ENCODE peak calls at places on chromosomes 6 and 20, in ten cellular contexts. P is NCI-H524; W is tibial nerve; O is CD4-positive, alpha-beta T cell; D is GM19239; T is non-pigmented ciliary epithelial cell; X is psoas muscle; U is activated naive CD4-positive, alpha-beta T cell treated with anti-CD3 and anti-CD28 coated beads, Interleukin-2, amount 50 U/mL, for 16 hours; Z is AG08396; B is substantia nigra. G is an unnamed sample.

GRCh38 chr6:79005497-79005896 is 72.6 kb downstream of the PHIP start:
- DNase-seq in P (no peak), W (no peak), O (no peak), D (no peak), T (no peak), X (no peak), U (no peak), Z (no peak), B (no peak), G (no peak)

GRCh38 chr20:36377348-36378326 is 71.5 kb downstream of the DLGAP4 start:
- DNase-seq in P (peak), W (no peak), O (no peak), D (no peak), T (no peak), X (no peak), U (no peak), Z (no peak), B (no peak), G (no peak)

GRCh38 chr6:41427642-41428401 is 92.4 kb downstream of the NCR2 start:
- DNase-seq in P (peak), W (no peak), O (no peak), D (no peak), T (no peak), X (peak), U (peak), Z (no peak), B (peak), G (peak)

GRCh38 chr6:68642977-68643376 is 7.9 kb downstream of the ADGRB3 start:
- DNase-seq in P (no peak), W (no peak), O (no peak), D (no peak), T (no peak), X (no peak), U (no peak), Z (no peak), B (no peak), G (no peak)

GRCh38 chr6:1917628-1918371 is 308.1 kb downstream of the FOXC1 start:
- DNase-seq in P (no peak), W (no peak), O (no peak), D (no peak), T (peak), X (no peak), U (peak), Z (peak), B (no peak), G (no peak)

GRCh38 chr6:170160031-170160627 is 130.7 kb downstream of the DLL1 start:
- DNase-seq in P (no peak), W (no peak), O (peak), D (no peak), T (no peak), X (no peak), U (no peak), Z (no peak), B (no peak), G (no peak)

GRCh38 chr20:57654998-57655811 is 35.0 kb upstream of the ZBP1 start:
- DNase-seq in P (no peak), W (no peak), O (no peak), D (no peak), T (no peak), X (peak), U (no peak), Z (peak), B (no peak), G (peak)

GRCh38 chr20:61436268-61436667 is 184.2 kb downstream of the CDH4 start:
- DNase-seq in P (no peak), W (no peak), O (no peak), D (no peak), T (peak), X (no peak), U (no peak), Z (no peak), B (no peak), G (no peak)

GRCh38 chr6:122717350-122717749 is 62.2 kb upstream of the FABP7 start:
- DNase-seq in P (peak), W (no peak), O (no peak), D (no peak), T (peak), X (no peak), U (no peak), Z (peak), B (no peak), G (no peak)

GRCh38 chr6:85669735-85670194 is 27.1 kb upstream of the SYNCRIP start:
- DNase-seq in P (no peak), W (no peak), O (peak), D (peak), T (no peak), X (no peak), U (peak), Z (no peak), B (no peak), G (no peak)

GRCh38 chr6:6749791-6750434 is 161.4 kb downstream of the LY86 start:
- DNase-seq in P (no peak), W (peak), O (peak), D (no peak), T (peak), X (peak), U (peak), Z (peak), B (no peak), G (no peak)

GRCh38 chr6:125759184-125759902 is 9.9 kb downstream of the HEY2 start:
- DNase-seq in P (no peak), W (no peak), O (no peak), D (no peak), T (no peak), X (no peak), U (no peak), Z (no peak), B (no peak), G (no peak)

GRCh38 chr6:25176466-25176865 is 102.7 kb upstream of the CARMIL1 start:
- DNase-seq in P (no peak), W (no peak), O (no peak), D (no peak), T (no peak), X (no peak), U (no peak), Z (no peak), B (no peak), G (no peak)

GRCh38 chr20:59006167-59006863 is 739 bp downstream of the CTSZ start:
- DNase-seq in P (no peak), W (peak), O (no peak), D (no peak), T (no peak), X (peak), U (no peak), Z (peak), B (no peak), G (no peak)

GRCh38 chr6:20906938-20907337 is 372.7 kb downstream of the CDKAL1 start:
- DNase-seq in P (no peak), W (no peak), O (no peak), D (no peak), T (peak), X (no peak), U (no peak), Z (no peak), B (no peak), G (no peak)

GRCh38 chr6:1110935-1111334 is 201.0 kb upstream of the FOXQ1 start:
- DNase-seq in P (no peak), W (no peak), O (no peak), D (no peak), T (no peak), X (no peak), U (no peak), Z (no peak), B (no peak), G (no peak)

GRCh38 chr6:140921366-140922226 is 1211.1 kb upstream of the GJE1 start:
- DNase-seq in P (peak), W (no peak), O (no peak), D (no peak), T (peak), X (no peak), U (no peak), Z (peak), B (no peak), G (no peak)

GRCh38 chr6:21085643-21086042 is 507.9 kb upstream of the SOX4 start:
- DNase-seq in P (no peak), W (no peak), O (no peak), D (no peak), T (no peak), X (no peak), U (no peak), Z (no peak), B (no peak), G (no peak)

GRCh38 chr20:9422335-9422734 is 92.1 kb upstream of the LAMP5 start:
- DNase-seq in P (no peak), W (no peak), O (no peak), D (no peak), T (no peak), X (no peak), U (no peak), Z (no peak), B (no peak), G (no peak)

GRCh38 chr6:11120273-11121005 is 8.9 kb upstream of the ERVFRD-1 start:
- DNase-seq in P (peak), W (no peak), O (no peak), D (no peak), T (no peak), X (no peak), U (no peak), Z (no peak), B (no peak), G (no peak)

GRCh38 chr6:32908897-32909296 is 31.9 kb downstream of the HLA-DMB start:
- DNase-seq in P (no peak), W (no peak), O (no peak), D (no peak), T (no peak), X (no peak), U (no peak), Z (no peak), B (no peak), G (no peak)

GRCh38 chr20:63047946-63048345 is 41.2 kb upstream of the BHLHE23 start:
- DNase-seq in P (no peak), W (no peak), O (no peak), D (no peak), T (no peak), X (peak), U (no peak), Z (no peak), B (no peak), G (no peak)